ENCODE peak calls at places on chromosomes 4 and X, in six cellular contexts. T, C, Q, Z, K and B are unnamed samples. For H3K9me3, the result is how much of the 10 kb centered on the place peaks cover.

GRCh38 chr4:188387134-188387791 is 248.0 kb downstream of the TRIML1 start:
- DNase-seq in T (no peak), C (no peak), Q (no peak), Z (peak), K (no peak), B (no peak)

GRCh38 chrX:153456704-153457103 is 10.8 kb upstream of the TREX2 start:
- DNase-seq in T (no peak), C (no peak), Q (no peak), Z (no peak), K (peak), B (no peak)

GRCh38 chrX:72255445-72255844 is 16.6 kb upstream of the ERCC6L start:
- DNase-seq in T (no peak), C (no peak), Q (no peak), Z (no peak), K (no peak), B (no peak)

GRCh38 chr4:82360298-82361177 is 13.3 kb downstream of the HNRNPD start:
- DNase-seq in T (peak), C (no peak), Q (no peak), Z (peak), K (no peak), B (no peak)

GRCh38 chrX:77431227-77431626 is 16.0 kb upstream of the FGF16 start:
- DNase-seq in T (no peak), C (no peak), Q (no peak), Z (no peak), K (no peak), B (no peak)

GRCh38 chr4:43456383-43456782 is 563.9 kb downstream of the GRXCR1 start:
- DNase-seq in T (no peak), C (no peak), Q (no peak), Z (no peak), K (no peak), B (no peak)

GRCh38 chr4:8688908-8689445 is 96.4 kb downstream of the CPZ start:
- DNase-seq in T (no peak), C (no peak), Q (peak), Z (no peak), K (no peak), B (no peak)

GRCh38 chr4:7890635-7891393 is 48.8 kb downstream of the AFAP1 start:
- DNase-seq in T (no peak), C (no peak), Q (no peak), Z (peak), K (no peak), B (no peak)

GRCh38 chr4:147855670-147856069 is 123.8 kb downstream of the ARHGAP10 start:
- DNase-seq in T (no peak), C (no peak), Q (no peak), Z (no peak), K (no peak), B (no peak)

GRCh38 chr4:54390670-54391069 is 161.6 kb downstream of the PDGFRA start:
- DNase-seq in T (no peak), C (no peak), Q (no peak), Z (no peak), K (no peak), B (no peak)

GRCh38 chrX:9573282-9574106 is 108.6 kb downstream of the TBL1X start:
- DNase-seq in T (no peak), C (no peak), Q (no peak), Z (no peak), K (no peak), B (no peak)

GRCh38 chrX:128460835-128461234 is 408.6 kb upstream of the ACTRT1 start:
- DNase-seq in T (no peak), C (no peak), Q (no peak), Z (peak), K (no peak), B (no peak)

GRCh38 chr4:15729910-15730533 is 27.2 kb downstream of the BST1 start:
- DNase-seq in T (peak), C (peak), Q (no peak), Z (peak), K (no peak), B (no peak)

GRCh38 chr4:86595426-86595805 is 1.3 kb downstream of the PTPN13 start:
- DNase-seq in T (peak), C (no peak), Q (no peak), Z (peak), K (no peak), B (no peak)

GRCh38 chrX:40734956-40735317 is 405 bp downstream of the MED14 start:
- DNase-seq in T (no peak), C (peak), Q (no peak), Z (peak), K (no peak), B (no peak)

GRCh38 chrX:39356119-39356807 is 555.0 kb downstream of the MID1IP1 start:
- DNase-seq in T (no peak), C (no peak), Q (no peak), Z (no peak), K (no peak), B (no peak)

GRCh38 chr4:14445882-14446281 is 556.4 kb upstream of the CPEB2 start:
- DNase-seq in T (no peak), C (no peak), Q (no peak), Z (no peak), K (no peak), B (no peak)

GRCh38 chr4:186148335-186148975 is 42.9 kb upstream of the CYP4V2 start:
- DNase-seq in T (no peak), C (no peak), Q (no peak), Z (no peak), K (no peak), B (no peak)

GRCh38 chrX:39582091-39582490 is 515.7 kb downstream of the BCOR start:
- DNase-seq in T (no peak), C (no peak), Q (no peak), Z (peak), K (no peak), B (no peak)

GRCh38 chrX:68929332-68930150 is 100.7 kb downstream of the EFNB1 start:
- DNase-seq in T (no peak), C (no peak), Q (peak), Z (peak), K (peak), B (no peak)

GRCh38 chrX:130887392-130887791 is 15.6 kb downstream of the ENOX2 start:
- DNase-seq in T (no peak), C (no peak), Q (no peak), Z (no peak), K (no peak), B (no peak)

GRCh38 chr4:111937368-111937767 is 207.9 kb upstream of the FAM241A start:
- DNase-seq in T (no peak), C (no peak), Q (no peak), Z (peak), K (no peak), B (no peak)

GRCh38 chr4:140533951-140534480 is 10.0 kb downstream of the ELMOD2 start:
- DNase-seq in T (no peak), C (no peak), Q (no peak), Z (no peak), K (no peak), B (no peak)

GRCh38 chr4:18394656-18395055 is 373.1 kb upstream of the LCORL start:
- DNase-seq in T (no peak), C (no peak), Q (no peak), Z (peak), K (no peak), B (no peak)

GRCh38 chr4:98539299-98539698 is 119.1 kb downstream of the TSPAN5 start:
- DNase-seq in T (no peak), C (no peak), Q (no peak), Z (no peak), K (no peak), B (no peak)

GRCh38 chr4:39883645-39884044 is 94.1 kb downstream of the PDS5A start:
- DNase-seq in T (no peak), C (no peak), Q (no peak), Z (peak), K (no peak), B (no peak)

GRCh38 chrX:101999644-102000539 is 68.1 kb upstream of the ZMAT1 start:
- DNase-seq in T (no peak), C (no peak), Q (no peak), Z (no peak), K (no peak), B (no peak)

GRCh38 chr4:173057442-173057841 is 111.2 kb upstream of the GALNT7 start:
- DNase-seq in T (no peak), C (no peak), Q (no peak), Z (no peak), K (no peak), B (no peak)

GRCh38 chr4:16801356-16801755 is 97.1 kb downstream of the LDB2 start:
- DNase-seq in T (no peak), C (no peak), Q (no peak), Z (no peak), K (no peak), B (no peak)

GRCh38 chr4:107442538-107443083 is 277.4 kb downstream of the PAPSS1 start:
- DNase-seq in T (no peak), C (no peak), Q (no peak), Z (no peak), K (no peak), B (no peak)
- H3K9me3 ChIP-seq in T (under half), C (under half), Q (under half), Z (under half), K (under half), B (under half)

GRCh38 chr4:94237271-94237670 is 29.6 kb downstream of the SMARCAD1 start:
- DNase-seq in T (no peak), C (no peak), Q (no peak), Z (no peak), K (no peak), B (no peak)
- H3K9me3 ChIP-seq in T (under half), C (under half), Q (under half), Z (under half), K (under half), B (under half)

GRCh38 chrX:146424422-146424821 is 385.1 kb upstream of the CXorf51B start:
- DNase-seq in T (no peak), C (no peak), Q (no peak), Z (no peak), K (no peak), B (no peak)
- H3K9me3 ChIP-seq in T (under half), C (under half), Q (under half), Z (under half), K (under half), B (under half)

DNA sequence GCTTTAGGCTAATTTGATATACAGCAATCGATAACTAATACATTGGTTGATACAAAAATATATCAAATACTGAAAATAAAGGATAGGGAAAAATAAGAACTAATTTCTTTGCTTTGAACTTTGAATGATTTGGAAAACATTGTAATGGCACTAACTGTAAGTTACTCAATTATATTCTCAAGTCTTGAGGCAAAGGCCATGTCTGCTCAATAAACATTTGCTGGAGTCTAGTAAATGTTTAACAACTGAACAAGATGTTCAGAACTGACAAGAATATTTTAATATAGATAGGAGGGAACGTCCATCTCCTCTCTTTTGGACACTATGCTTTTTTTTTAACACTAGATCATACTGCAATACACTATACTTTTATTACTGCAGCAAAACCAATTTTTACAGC is 76.3 kb downstream of the PRSS12 start:
- DNase-seq in T (no peak), C (no peak), Q (no peak), Z (no peak), K (no peak), B (no peak)
- H3K9me3 ChIP-seq in T (under half), C (under half), Q (under half), Z (under half), K (under half), B (under half)

GRCh38 chrX:65241059-65241721 is 264.9 kb upstream of the ZC4H2 start:
- DNase-seq in T (no peak), C (no peak), Q (peak), Z (no peak), K (no peak), B (no peak)
- H3K9me3 ChIP-seq in T (under half), C (under half), Q (half or more), Z (under half), K (under half), B (under half)

DNA sequence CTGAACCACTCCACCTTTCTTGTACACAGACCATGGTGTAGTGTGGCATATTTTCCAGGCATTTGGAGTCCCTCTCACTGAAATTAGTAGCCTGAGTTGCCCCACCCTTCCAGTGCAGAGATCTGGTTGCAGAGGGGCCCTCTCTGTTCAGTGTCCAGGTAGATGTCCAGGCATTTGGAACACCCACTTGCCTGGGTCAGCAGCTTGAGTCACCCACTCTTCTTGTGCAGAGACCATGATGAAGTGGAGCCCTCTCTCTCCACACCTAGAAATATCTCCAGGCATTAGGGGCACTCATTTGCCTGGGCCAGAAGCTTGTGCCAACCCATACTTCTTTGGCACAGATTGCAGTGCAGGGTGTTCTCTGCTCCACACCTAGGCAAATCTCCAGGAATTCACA is 2733.3 kb downstream of the PCDH7 start:
- DNase-seq in T (no peak), C (no peak), Q (no peak), Z (no peak), K (no peak), B (no peak)
- H3K9me3 ChIP-seq in T (under half), C (under half), Q (under half), Z (under half), K (under half), B (under half)

DNA sequence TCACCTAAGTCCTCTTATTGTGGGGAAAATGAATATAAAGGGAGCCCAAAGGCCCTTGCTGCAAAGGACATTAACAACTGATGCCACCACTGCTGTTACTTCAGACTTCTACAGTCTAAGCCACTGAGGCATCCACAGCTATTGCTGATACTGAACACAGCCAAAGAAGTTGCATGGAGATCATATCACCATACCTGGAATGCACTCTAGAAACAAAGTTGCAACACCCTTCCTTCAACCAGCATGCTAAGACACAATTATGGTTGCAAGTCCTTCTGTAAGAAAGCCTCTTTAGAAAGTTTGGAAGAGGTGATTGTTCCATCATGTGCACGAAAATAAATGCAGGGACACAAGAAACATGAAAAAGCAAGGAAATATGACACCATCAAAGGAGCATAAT is 105.7 kb upstream of the SH3RF1 start:
- DNase-seq in T (no peak), C (no peak), Q (no peak), Z (peak), K (no peak), B (no peak)
- H3K9me3 ChIP-seq in T (under half), C (under half), Q (half or more), Z (under half), K (under half), B (under half)

GRCh38 chrX:47452112-47452511 is 30.9 kb downstream of the ZNF41 start:
- DNase-seq in T (no peak), C (no peak), Q (no peak), Z (no peak), K (no peak), B (no peak)
- H3K9me3 ChIP-seq in T (under half), C (under half), Q (under half), Z (under half), K (under half), B (under half)